ENCODE peak calls at places on chromosomes 13 and 19, in five cellular contexts. L, M, V, Z and B are unnamed samples.
A peak's percentile ranks its signal among the peaks of the same experiment; 100 is the strongest.

GRCh38 chr19:2529473-2529918 is 53.6 kb downstream of the GADD45B start:
- DNase-seq in L (peak; percentile 79), M (peak; percentile 80), V (no peak), Z (no peak), B (no peak)

GRCh38 chr19:44807652-44808462 is 1.0 kb upstream of the BCAM start:
- DNase-seq in L (peak; percentile 72), M (peak; percentile 17), V (no peak), Z (peak; percentile 92), B (peak; percentile 71)

GRCh38 chr19:27851543-27852060 is 1361.3 kb downstream of the UQCRFS1 start:
- DNase-seq in L (no peak), M (no peak), V (no peak), Z (no peak), B (no peak)

GRCh38 chr19:1392407-1392806 is 8.7 kb downstream of the NDUFS7 start:
- DNase-seq in L (no peak), M (no peak), V (no peak), Z (no peak), B (no peak)

GRCh38 chr19:32197896-32198882 is 147.2 kb upstream of the ZNF507 start:
- DNase-seq in L (no peak), M (no peak), V (no peak), Z (no peak), B (no peak)

GRCh38 chr13:73859841-73860240 is 274.4 kb downstream of the KLF12 start:
- DNase-seq in L (no peak), M (no peak), V (no peak), Z (no peak), B (no peak)

GRCh38 chr19:56933014-56933705 is 92.6 kb upstream of the PEG3 start:
- DNase-seq in L (no peak), M (no peak), V (no peak), Z (no peak), B (no peak)

GRCh38 chr13:73056054-73056962 is 2.5 kb upstream of the KLF5 start:
- DNase-seq in L (peak; percentile 45), M (peak; percentile 82), V (no peak), Z (no peak), B (no peak)

GRCh38 chr19:45640849-45641273 is 1.7 kb upstream of the EML2 start:
- DNase-seq in L (peak; percentile 31), M (no peak), V (no peak), Z (no peak), B (no peak)

GRCh38 chr19:31427857-31428256 is 78.6 kb upstream of the TSHZ3 start:
- DNase-seq in L (no peak), M (no peak), V (no peak), Z (no peak), B (no peak)

GRCh38 chr19:1941146-1942077 is at the start of gene CSNK1G2:
- DNase-seq in L (no peak), M (no peak), V (no peak), Z (no peak), B (no peak)

GRCh38 chr19:49092686-49093085 is 7.4 kb downstream of the SNRNP70 start:
- DNase-seq in L (no peak), M (no peak), V (no peak), Z (no peak), B (no peak)
- H3K4me3 ChIP-seq in L (no peak overlapping the region), M (no peak overlapping the region), V (no peak overlapping the region), Z (no peak overlapping the region), B (no peak overlapping the region)

GRCh38 chr19:16262618-16263017 is 62.0 kb upstream of the KLF2 start:
- DNase-seq in L (peak; percentile 85), M (no peak), V (no peak), Z (no peak), B (no peak)
- TF ChIP-seq CTCF in L (no peak), M (no peak), V (no peak), Z (no peak), B (no peak)

DNA sequence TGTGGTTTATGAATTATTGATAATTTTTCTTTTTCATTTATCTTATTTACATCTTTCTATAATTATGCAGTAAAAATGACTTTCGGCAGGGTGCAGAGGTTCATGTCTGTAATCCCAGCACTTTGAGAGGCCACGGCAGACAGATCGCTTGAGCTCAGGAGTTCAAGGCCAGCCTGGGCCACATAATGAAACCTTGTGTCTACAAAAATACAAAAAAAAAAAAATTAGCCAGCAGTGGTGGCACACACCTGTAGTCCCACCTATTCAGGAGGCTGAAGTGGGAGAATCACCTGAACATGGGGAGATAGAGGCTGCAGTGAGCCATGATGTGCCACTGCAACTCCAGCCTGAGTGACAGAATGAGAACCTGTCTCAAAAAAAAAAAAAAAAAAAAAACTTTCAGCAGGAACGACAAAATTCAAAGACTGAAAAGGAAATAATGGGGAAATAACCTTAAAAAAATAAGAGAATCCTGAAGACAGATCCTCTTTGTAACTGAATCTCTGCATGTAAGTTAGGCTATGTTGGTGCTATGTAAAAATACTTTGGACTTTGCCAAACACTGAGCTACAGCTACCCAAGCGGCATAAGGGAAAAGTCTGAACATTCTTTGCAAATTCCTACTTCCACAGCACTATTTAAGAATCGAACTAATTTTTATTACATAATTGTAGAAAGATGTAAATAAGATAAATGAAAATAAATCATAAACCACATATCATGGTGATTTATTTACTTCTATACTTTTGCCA is 36.7 kb upstream of the WDFY2 start:
- DNase-seq in L (no peak), M (no peak), V (no peak), Z (no peak), B (no peak)
- H3K4me3 ChIP-seq in L (no peak overlapping the region), M (no peak overlapping the region), V (no peak overlapping the region), Z (no peak overlapping the region), B (no peak overlapping the region)

GRCh38 chr13:92074658-92075057 is 676.2 kb downstream of the GPC5 start:
- DNase-seq in L (peak; percentile 35), M (peak; percentile 14), V (no peak), Z (peak; percentile 29), B (peak; percentile 73)
- TF ChIP-seq CTCF in L (peak; percentile 59), M (peak; percentile 45), V (peak; percentile 17), Z (no peak), B (peak; percentile 79)

DNA sequence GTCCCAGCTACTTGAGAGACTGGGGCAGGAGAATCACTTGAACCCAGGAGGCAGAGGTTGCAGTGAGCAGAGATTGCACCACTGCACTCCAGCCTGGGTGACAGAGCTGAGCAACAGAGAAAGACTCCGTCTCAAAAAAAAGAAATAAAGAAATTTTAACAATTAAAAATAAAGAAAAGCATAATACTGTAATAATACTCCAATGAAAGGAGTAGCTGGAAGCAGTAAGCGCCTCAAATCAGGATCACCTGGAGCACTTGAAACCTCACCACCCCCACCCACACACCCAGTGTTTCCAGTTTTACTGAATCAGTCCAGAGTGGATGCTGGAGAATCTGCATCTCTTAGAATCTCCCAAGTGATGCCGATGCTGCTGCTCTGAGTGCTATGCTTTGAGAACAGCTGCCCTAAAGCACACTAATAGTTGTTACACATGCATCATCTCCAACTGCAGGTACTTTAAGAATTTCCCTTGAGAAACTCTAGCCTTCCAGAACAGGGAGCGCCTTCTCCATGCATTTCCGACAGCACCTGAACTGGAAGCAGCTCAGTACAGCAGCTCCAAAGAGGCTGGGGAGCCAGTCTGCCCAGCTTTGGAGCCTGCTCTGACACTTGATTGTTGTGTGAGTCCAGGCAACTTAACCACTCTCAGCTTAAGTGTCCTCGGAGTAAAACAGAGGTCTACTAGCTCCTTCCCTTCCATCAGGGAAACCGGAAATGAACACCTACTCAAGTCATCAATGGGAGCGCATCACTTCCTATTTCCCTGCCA is 2.9 kb downstream of the ABCC4 start:
- DNase-seq in L (no peak), M (no peak), V (no peak), Z (peak; percentile 29), B (no peak)
- H3K4me3 ChIP-seq in L (no peak overlapping the region), M (no peak overlapping the region), V (no peak overlapping the region), Z (no peak overlapping the region), B (no peak overlapping the region)

DNA sequence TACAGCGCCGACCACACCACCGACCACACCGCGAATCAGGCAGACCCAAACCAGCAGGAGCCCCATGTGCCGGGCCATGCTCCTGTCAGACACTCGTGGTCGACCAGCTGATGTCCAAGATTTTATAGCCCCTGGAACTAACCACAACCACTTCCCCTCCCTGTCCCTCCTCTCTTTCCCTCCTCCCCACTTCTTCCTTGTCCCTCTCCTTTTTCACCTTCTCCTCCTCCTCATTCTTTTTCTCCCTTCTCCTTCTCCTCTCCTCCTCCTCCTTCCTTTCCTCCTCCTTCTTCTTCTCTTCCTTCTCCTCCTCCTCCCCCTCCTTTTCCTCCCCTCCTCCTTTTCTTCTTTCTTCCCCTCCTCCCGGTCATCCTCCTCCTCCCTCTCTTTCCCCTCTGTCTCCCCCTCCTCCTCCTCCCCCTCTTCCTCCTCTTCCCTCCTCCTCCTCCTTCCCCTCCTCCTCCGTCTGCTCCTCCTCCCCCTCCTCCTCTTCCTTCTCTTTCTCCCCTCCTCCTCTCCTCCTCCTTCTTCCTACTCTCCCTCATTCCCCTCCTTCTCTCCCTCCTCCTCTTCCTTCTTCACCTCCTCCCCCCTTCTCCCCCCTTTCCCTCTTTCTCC is 670 bp downstream of the BSPH1 start:
- DNase-seq in L (no peak), M (no peak), V (no peak), Z (no peak), B (no peak)
- TF ChIP-seq CTCF in L (no peak), M (no peak), V (no peak), Z (no peak), B (no peak)

DNA sequence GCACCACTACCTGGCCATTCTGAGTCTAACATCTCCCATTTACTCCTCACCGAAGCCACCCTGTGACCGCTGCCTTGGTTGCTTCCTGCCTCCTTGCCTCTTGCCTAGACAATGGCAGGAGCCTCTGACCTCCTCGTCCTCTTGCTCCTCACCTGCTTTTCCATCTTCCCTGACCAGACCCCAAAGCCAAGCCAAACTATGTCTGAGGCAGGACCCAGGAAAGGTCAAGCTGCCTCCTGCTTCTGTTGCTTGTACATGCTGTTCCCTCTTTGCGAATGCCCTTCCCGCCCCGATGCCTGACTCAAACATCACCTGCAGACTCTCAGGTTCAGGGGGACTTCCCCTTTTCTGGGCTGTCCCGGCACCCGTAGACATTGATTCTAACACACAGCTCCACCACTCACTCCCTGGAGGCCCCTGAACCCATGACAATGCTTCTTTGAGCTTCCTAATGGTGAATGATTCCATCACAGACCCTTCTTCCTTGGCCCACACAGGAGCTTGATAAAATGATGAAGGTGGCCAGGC is 60.8 kb downstream of the F2RL3 start:
- DNase-seq in L (no peak), M (no peak), V (no peak), Z (no peak), B (no peak)
- H3K4me3 ChIP-seq in L (no peak overlapping the region), M (no peak overlapping the region), V (no peak overlapping the region), Z (no peak overlapping the region), B (no peak overlapping the region)